ENCODE peak calls at places on chromosomes 16 and 17, in seven cellular contexts. One of them, this sample, is unnamed. For H3K4me1, the result is how much of the 10 kb centered on the place peaks cover.

GRCh38 chr17:36892112-36892838 is 45.0 kb upstream of the LHX1 start:
- DNase-seq in SJCRH30: no peak
- DNase-seq in left ventricle myocardium inferior: no peak
- DNase-seq in A549: no peak
- DNase-seq in heart right ventricle: no peak
- DNase-seq in neural progenitor cell: peak
- DNase-seq in mesenchymal stem cell: no peak
- DNase-seq in this sample: no peak

GRCh38 chr17:79831367-79832210 is 7.7 kb downstream of the CBX4 start:
- DNase-seq in A549: no peak
- DNase-seq in mesenchymal stem cell: peak
- DNase-seq in heart right ventricle: peak
- DNase-seq in neural progenitor cell: peak
- DNase-seq in left ventricle myocardium inferior: peak
- DNase-seq in SJCRH30: no peak
- DNase-seq in this sample: no peak

GRCh38 chr17:8707232-8707590 is 37.4 kb downstream of the CCDC42 start:
- DNase-seq in neural progenitor cell: no peak
- DNase-seq in heart right ventricle: no peak
- DNase-seq in left ventricle myocardium inferior: no peak
- DNase-seq in mesenchymal stem cell: no peak
- DNase-seq in SJCRH30: no peak
- DNase-seq in A549: no peak
- DNase-seq in this sample: no peak

GRCh38 chr16:67312450-67313118 is 14.0 kb downstream of the KCTD19 start:
- DNase-seq in A549: no peak
- DNase-seq in heart right ventricle: no peak
- DNase-seq in SJCRH30: peak
- DNase-seq in mesenchymal stem cell: peak
- DNase-seq in left ventricle myocardium inferior: no peak
- DNase-seq in neural progenitor cell: no peak
- DNase-seq in this sample: no peak

GRCh38 chr17:44004761-44005526 is 522 bp downstream of the NAGS start:
- DNase-seq in A549: no peak
- DNase-seq in heart right ventricle: no peak
- DNase-seq in left ventricle myocardium inferior: no peak
- DNase-seq in neural progenitor cell: peak
- DNase-seq in SJCRH30: no peak
- DNase-seq in mesenchymal stem cell: no peak
- DNase-seq in this sample: no peak

GRCh38 chr17:15101175-15101574 is 164.0 kb downstream of the PMP22 start:
- DNase-seq in heart right ventricle: no peak
- DNase-seq in neural progenitor cell: no peak
- DNase-seq in SJCRH30: no peak
- DNase-seq in mesenchymal stem cell: no peak
- DNase-seq in left ventricle myocardium inferior: no peak
- DNase-seq in A549: no peak
- DNase-seq in this sample: no peak

GRCh38 chr17:36001862-36002603 is 680 bp upstream of the CCL15 start:
- DNase-seq in neural progenitor cell: peak
- DNase-seq in A549: no peak
- DNase-seq in SJCRH30: no peak
- DNase-seq in left ventricle myocardium inferior: no peak
- DNase-seq in mesenchymal stem cell: no peak
- DNase-seq in heart right ventricle: no peak
- DNase-seq in this sample: no peak

GRCh38 chr17:31534223-31534888 is 142.9 kb downstream of the RAB11FIP4 start:
- DNase-seq in A549: no peak
- DNase-seq in left ventricle myocardium inferior: no peak
- DNase-seq in heart right ventricle: no peak
- DNase-seq in SJCRH30: peak
- DNase-seq in mesenchymal stem cell: no peak
- DNase-seq in neural progenitor cell: no peak
- DNase-seq in this sample: no peak

GRCh38 chr17:8062807-8063483 is 24.1 kb downstream of the ALOX15B start:
- DNase-seq in SJCRH30: no peak
- DNase-seq in heart right ventricle: no peak
- DNase-seq in A549: no peak
- DNase-seq in mesenchymal stem cell: peak
- DNase-seq in neural progenitor cell: no peak
- DNase-seq in left ventricle myocardium inferior: no peak
- DNase-seq in this sample: no peak

GRCh38 chr17:622356-622755 is 92.3 kb downstream of the VPS53 start:
- DNase-seq in left ventricle myocardium inferior: no peak
- DNase-seq in mesenchymal stem cell: peak
- DNase-seq in A549: no peak
- DNase-seq in neural progenitor cell: no peak
- DNase-seq in heart right ventricle: no peak
- DNase-seq in SJCRH30: no peak
- DNase-seq in this sample: no peak

GRCh38 chr17:1362964-1363363 is 37.1 kb downstream of the YWHAE start:
- DNase-seq in mesenchymal stem cell: no peak
- DNase-seq in heart right ventricle: peak
- DNase-seq in A549: no peak
- DNase-seq in left ventricle myocardium inferior: no peak
- DNase-seq in neural progenitor cell: no peak
- DNase-seq in SJCRH30: no peak
- DNase-seq in this sample: no peak

GRCh38 chr17:19387921-19388521 is 1.0 kb upstream of the MFAP4 start:
- DNase-seq in A549: no peak
- DNase-seq in neural progenitor cell: no peak
- DNase-seq in mesenchymal stem cell: peak
- DNase-seq in heart right ventricle: no peak
- DNase-seq in SJCRH30: peak
- DNase-seq in left ventricle myocardium inferior: no peak
- DNase-seq in this sample: no peak

GRCh38 chr17:13940858-13941665 is 128.2 kb upstream of the COX10 start:
- DNase-seq in neural progenitor cell: no peak
- DNase-seq in mesenchymal stem cell: peak
- DNase-seq in heart right ventricle: no peak
- DNase-seq in SJCRH30: peak
- DNase-seq in left ventricle myocardium inferior: no peak
- DNase-seq in A549: peak
- DNase-seq in this sample: no peak

GRCh38 chr16:47134550-47134949 is 9.2 kb downstream of the NETO2 start:
- DNase-seq in left ventricle myocardium inferior: no peak
- DNase-seq in mesenchymal stem cell: no peak
- DNase-seq in SJCRH30: no peak
- DNase-seq in heart right ventricle: no peak
- DNase-seq in neural progenitor cell: no peak
- DNase-seq in A549: no peak
- DNase-seq in this sample: no peak

GRCh38 chr17:74608511-74608910 is 15.0 kb downstream of the CD300E start:
- DNase-seq in heart right ventricle: no peak
- DNase-seq in A549: no peak
- DNase-seq in SJCRH30: no peak
- DNase-seq in neural progenitor cell: no peak
- DNase-seq in left ventricle myocardium inferior: no peak
- DNase-seq in mesenchymal stem cell: no peak
- DNase-seq in this sample: no peak

GRCh38 chr16:88354229-88355092 is 28.3 kb upstream of the ZNF469 start:
- DNase-seq in neural progenitor cell: no peak
- DNase-seq in left ventricle myocardium inferior: peak
- DNase-seq in heart right ventricle: no peak
- DNase-seq in A549: no peak
- DNase-seq in mesenchymal stem cell: no peak
- DNase-seq in SJCRH30: no peak
- DNase-seq in this sample: no peak

GRCh38 chr16:11596572-11597226 is 10.0 kb upstream of the LITAF start:
- DNase-seq in A549: no peak
- DNase-seq in left ventricle myocardium inferior: no peak
- DNase-seq in neural progenitor cell: no peak
- DNase-seq in mesenchymal stem cell: no peak
- DNase-seq in SJCRH30: no peak
- DNase-seq in heart right ventricle: no peak
- DNase-seq in this sample: no peak

GRCh38 chr17:46832945-46833839 is 14.7 kb upstream of the WNT3 start:
- DNase-seq in neural progenitor cell: peak
- DNase-seq in A549: no peak
- DNase-seq in heart right ventricle: peak
- DNase-seq in mesenchymal stem cell: no peak
- DNase-seq in left ventricle myocardium inferior: no peak
- DNase-seq in SJCRH30: no peak
- DNase-seq in this sample: no peak

GRCh38 chr16:24164402-24164801 is 91.7 kb upstream of the CACNG3 start:
- DNase-seq in mesenchymal stem cell: no peak
- DNase-seq in A549: no peak
- DNase-seq in heart right ventricle: no peak
- DNase-seq in left ventricle myocardium inferior: no peak
- DNase-seq in neural progenitor cell: no peak
- DNase-seq in SJCRH30: no peak
- DNase-seq in this sample: no peak

GRCh38 chr16:8173111-8173644 is 417.1 kb downstream of the TMEM114 start:
- DNase-seq in mesenchymal stem cell: peak
- DNase-seq in left ventricle myocardium inferior: peak
- DNase-seq in neural progenitor cell: peak
- DNase-seq in heart right ventricle: peak
- DNase-seq in SJCRH30: peak
- DNase-seq in A549: peak
- DNase-seq in this sample: no peak

GRCh38 chr17:75624021-75624420 is 9.2 kb upstream of the SMIM5 start:
- DNase-seq in heart right ventricle: no peak
- DNase-seq in neural progenitor cell: no peak
- DNase-seq in A549: no peak
- DNase-seq in SJCRH30: no peak
- DNase-seq in mesenchymal stem cell: no peak
- DNase-seq in left ventricle myocardium inferior: no peak
- DNase-seq in this sample: no peak

GRCh38 chr16:57688487-57688986 is 6.1 kb upstream of the DRC7 start:
- DNase-seq in mesenchymal stem cell: no peak
- DNase-seq in A549: no peak
- DNase-seq in left ventricle myocardium inferior: no peak
- DNase-seq in heart right ventricle: no peak
- DNase-seq in neural progenitor cell: no peak
- DNase-seq in SJCRH30: no peak
- DNase-seq in this sample: no peak

DNA sequence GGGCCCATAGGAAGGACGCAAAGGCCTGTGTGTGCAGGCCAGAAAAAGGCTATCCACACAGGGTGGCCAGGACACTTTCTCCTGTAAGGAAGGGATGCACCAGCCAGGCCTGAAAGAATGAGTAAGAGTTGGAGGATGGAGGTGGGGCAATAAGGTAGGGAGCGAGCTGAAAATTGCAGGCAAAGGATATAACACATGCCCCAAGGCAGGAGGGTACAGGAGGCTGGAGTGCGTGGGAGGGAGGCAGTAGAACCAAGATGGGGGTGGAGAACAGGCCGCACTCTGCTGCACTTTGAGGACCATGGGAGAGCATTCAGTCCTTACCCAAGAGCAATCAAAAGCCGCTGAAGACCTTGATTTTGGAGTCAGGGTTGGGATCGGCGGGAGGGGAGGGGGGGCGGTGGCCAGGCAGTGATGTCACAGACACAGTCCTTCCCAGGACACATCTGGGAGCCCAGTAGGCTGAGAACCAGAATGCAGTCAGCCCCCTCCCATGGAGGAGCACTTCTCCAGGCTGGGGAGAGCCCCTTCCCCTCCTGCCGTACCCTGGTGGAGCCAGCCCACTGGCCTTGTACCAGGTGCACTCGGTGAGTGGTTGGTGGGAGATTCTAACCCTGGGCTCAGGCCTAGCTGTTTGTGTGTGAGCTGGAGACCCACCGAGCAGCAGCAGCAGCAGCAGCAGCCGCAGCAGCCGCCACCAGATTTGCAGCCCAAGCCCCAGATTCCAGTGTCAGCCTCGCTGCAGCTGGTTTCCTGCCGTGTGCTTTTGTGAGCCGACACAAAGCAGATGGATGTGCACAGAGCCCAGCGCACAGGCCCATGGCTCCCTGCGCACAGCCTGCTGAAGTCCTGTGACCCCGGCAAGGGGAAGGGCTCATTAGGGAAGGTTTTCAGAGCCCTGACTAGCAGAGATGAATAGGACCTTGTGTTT is 17.5 kb downstream of the ANKRD40 start:
- DNase-seq in neural progenitor cell: peak
- DNase-seq in SJCRH30: no peak
- DNase-seq in A549: no peak
- DNase-seq in mesenchymal stem cell: no peak
- DNase-seq in heart right ventricle: no peak
- DNase-seq in left ventricle myocardium inferior: no peak
- DNase-seq in this sample: no peak
- H3K4me1 ChIP-seq in neural progenitor cell: under half
- H3K4me1 ChIP-seq in SJCRH30: under half
- H3K4me1 ChIP-seq in A549: half or more
- H3K4me1 ChIP-seq in mesenchymal stem cell: half or more
- H3K4me1 ChIP-seq in heart right ventricle: under half
- H3K4me1 ChIP-seq in left ventricle myocardium inferior: under half
- H3K4me1 ChIP-seq in this sample: under half

DNA sequence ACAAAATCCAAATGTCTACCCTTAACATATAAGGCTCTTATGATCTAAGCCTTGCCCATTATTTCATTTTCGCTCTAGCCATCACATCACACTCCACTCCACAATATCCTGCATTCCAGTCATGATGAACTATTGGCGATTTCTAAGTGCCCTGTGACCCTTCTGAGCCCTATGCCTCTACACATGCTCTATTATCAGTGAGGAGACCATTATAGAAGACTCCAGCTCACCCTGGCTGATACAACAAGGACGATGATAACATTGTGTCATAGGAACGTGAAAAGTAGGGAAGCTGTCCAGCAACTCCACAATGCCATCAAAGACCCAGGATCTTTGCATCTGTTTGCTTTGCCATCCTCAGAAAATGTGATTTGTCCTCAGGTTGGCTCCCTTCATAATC is 29.6 kb upstream of the GNAO1 start:
- DNase-seq in SJCRH30: no peak
- DNase-seq in left ventricle myocardium inferior: no peak
- DNase-seq in A549: no peak
- DNase-seq in neural progenitor cell: no peak
- DNase-seq in mesenchymal stem cell: no peak
- DNase-seq in heart right ventricle: no peak
- DNase-seq in this sample: no peak
- H3K4me1 ChIP-seq in SJCRH30: under half
- H3K4me1 ChIP-seq in left ventricle myocardium inferior: under half
- H3K4me1 ChIP-seq in A549: under half
- H3K4me1 ChIP-seq in neural progenitor cell: under half
- H3K4me1 ChIP-seq in mesenchymal stem cell: under half
- H3K4me1 ChIP-seq in heart right ventricle: under half
- H3K4me1 ChIP-seq in this sample: under half

GRCh38 chr17:77421635-77421982 is 280.8 kb downstream of the SEC14L1 start:
- DNase-seq in left ventricle myocardium inferior: no peak
- DNase-seq in mesenchymal stem cell: no peak
- DNase-seq in A549: no peak
- DNase-seq in SJCRH30: no peak
- DNase-seq in heart right ventricle: no peak
- DNase-seq in neural progenitor cell: no peak
- DNase-seq in this sample: no peak
- H3K4me1 ChIP-seq in left ventricle myocardium inferior: half or more
- H3K4me1 ChIP-seq in mesenchymal stem cell: half or more
- H3K4me1 ChIP-seq in A549: half or more
- H3K4me1 ChIP-seq in SJCRH30: half or more
- H3K4me1 ChIP-seq in heart right ventricle: half or more
- H3K4me1 ChIP-seq in neural progenitor cell: half or more
- H3K4me1 ChIP-seq in this sample: half or more

DNA sequence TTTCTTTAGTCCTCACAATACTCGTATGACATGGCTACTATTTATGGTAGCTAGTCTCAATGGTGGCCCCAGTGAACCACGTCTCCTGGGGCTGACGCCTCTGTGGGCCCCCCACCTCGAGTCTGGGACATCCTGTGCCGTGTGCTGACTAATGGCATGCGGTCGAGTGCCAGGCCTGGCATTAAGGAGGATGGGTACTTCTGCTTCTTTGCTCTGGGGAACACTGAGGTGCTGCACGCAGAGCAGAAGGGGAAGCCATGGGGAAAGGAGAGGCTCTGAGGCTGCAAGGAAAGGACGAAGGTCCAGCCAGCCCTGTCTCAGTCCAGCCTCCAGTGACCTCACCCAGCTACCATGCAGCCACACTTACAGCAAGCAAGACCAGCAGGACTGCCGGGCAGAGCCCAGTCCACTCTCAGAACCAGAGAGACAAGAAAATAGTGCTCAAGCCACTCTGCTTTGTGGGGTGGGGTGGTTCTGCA is 5.7 kb upstream of the MPRIP start:
- DNase-seq in heart right ventricle: no peak
- DNase-seq in neural progenitor cell: no peak
- DNase-seq in mesenchymal stem cell: no peak
- DNase-seq in A549: no peak
- DNase-seq in SJCRH30: no peak
- DNase-seq in left ventricle myocardium inferior: no peak
- DNase-seq in this sample: no peak
- H3K4me1 ChIP-seq in heart right ventricle: under half
- H3K4me1 ChIP-seq in neural progenitor cell: under half
- H3K4me1 ChIP-seq in mesenchymal stem cell: under half
- H3K4me1 ChIP-seq in A549: half or more
- H3K4me1 ChIP-seq in SJCRH30: under half
- H3K4me1 ChIP-seq in left ventricle myocardium inferior: under half
- H3K4me1 ChIP-seq in this sample: under half

This sample was measured in CD4-positive, CD25-positive, alpha-beta regulatory T cell.